ENCODE peak calls at places on chromosomes 2 and 18, in seven cellular contexts. H is choroid plexus epithelial cell, U is NT2/D1, E is astrocyte of the spinal cord, J is mammary epithelial cell, A is tibial nerve, R is GM23248. C is an unnamed sample.

GRCh38 chr2:46487667-46488333 is 8.4 kb downstream of the TMEM247 start:
- DNase-seq in A (peak), H (peak), J (no peak), E (peak), U (no peak), R (peak), C (no peak)

GRCh38 chr18:76493213-76494107 is 1.6 kb downstream of the ZNF516 start:
- DNase-seq in U (no peak), A (no peak), J (peak), R (peak), H (peak), E (peak), C (peak)

GRCh38 chr2:205695460-205695979 is 13.2 kb downstream of the NRP2 start:
- DNase-seq in A (no peak), R (peak), E (peak), U (no peak), J (no peak), H (peak), C (no peak)

GRCh38 chr2:120392923-120393322 is 47.0 kb downstream of the INHBB start:
- DNase-seq in R (no peak), H (no peak), J (no peak), U (no peak), A (no peak), E (no peak), C (no peak)

GRCh38 chr2:54597153-54597827 is 126.2 kb upstream of the EML6 start:
- DNase-seq in A (no peak), E (peak), H (no peak), U (no peak), R (no peak), J (no peak), C (no peak)

GRCh38 chr2:38376346-38376682 is 759 bp downstream of the ATL2 start:
- DNase-seq in R (peak), H (peak), J (peak), U (peak), E (peak), A (no peak), C (peak)

GRCh38 chr18:57004366-57005121 is 142.3 kb upstream of the BOD1L2 start:
- DNase-seq in J (peak), A (no peak), R (peak), U (no peak), H (peak), E (peak), C (no peak)

GRCh38 chr2:124558277-124558676 is 533.2 kb downstream of the CNTNAP5 start:
- DNase-seq in E (no peak), A (no peak), R (no peak), H (no peak), J (no peak), U (no peak), C (no peak)

GRCh38 chr18:48955528-48956261 is 4.9 kb upstream of the SMAD7 start:
- DNase-seq in H (peak), U (no peak), R (peak), E (peak), J (peak), A (no peak), C (peak)

GRCh38 chr2:11370377-11371098 is 26.1 kb upstream of the ROCK2 start:
- DNase-seq in H (no peak), U (no peak), A (no peak), E (peak), J (peak), R (peak), C (no peak)

GRCh38 chr2:112916145-112916571 is 5.2 kb downstream of the IL37 start:
- DNase-seq in A (no peak), E (no peak), U (no peak), R (no peak), H (no peak), J (no peak), C (peak)

GRCh38 chr2:102736174-102736606 is 25.6 kb upstream of the TMEM182 start:
- DNase-seq in U (no peak), A (no peak), H (peak), E (peak), J (peak), R (peak), C (peak)

GRCh38 chr2:27003857-27004256 is 28.9 kb upstream of the TMEM214 start:
- DNase-seq in J (no peak), H (peak), R (peak), E (peak), A (no peak), U (no peak), C (no peak)

GRCh38 chr2:197707316-197708213 is 2.4 kb downstream of the MARS2 start:
- DNase-seq in U (no peak), H (peak), E (peak), R (peak), A (no peak), J (peak), C (peak)

GRCh38 chr2:32772623-32773221 is 144.9 kb downstream of the TTC27 start:
- DNase-seq in J (peak), U (peak), E (peak), A (no peak), H (peak), R (peak), C (peak)

GRCh38 chr2:29444150-29444549 is 328.9 kb downstream of the CLIP4 start:
- DNase-seq in E (no peak), H (no peak), R (no peak), J (no peak), A (no peak), U (no peak), C (no peak)

GRCh38 chr2:234026693-234027254 is 23.7 kb upstream of the SPP2 start:
- DNase-seq in A (no peak), U (no peak), H (no peak), R (no peak), E (no peak), J (no peak), C (no peak)

GRCh38 chr2:86368181-86368824 is 30.9 kb upstream of the REEP1 start:
- DNase-seq in J (peak), H (peak), A (no peak), U (peak), R (peak), E (peak), C (peak)

GRCh38 chr2:172181840-172182239 is 79.1 kb upstream of the DLX2 start:
- DNase-seq in E (no peak), H (peak), R (peak), U (peak), A (no peak), J (no peak), C (peak)

GRCh38 chr18:48226401-48226800 is 182.8 kb downstream of the ZBTB7C start:
- DNase-seq in H (no peak), E (no peak), U (no peak), R (no peak), J (peak), A (no peak), C (no peak)

GRCh38 chr18:62224229-62224628 is 37.2 kb downstream of the RELCH start:
- DNase-seq in R (no peak), H (no peak), J (no peak), E (no peak), U (no peak), A (no peak), C (no peak)

GRCh38 chr2:10223471-10223870 is 79.2 kb upstream of the HPCAL1 start:
- DNase-seq in R (no peak), H (no peak), E (no peak), J (no peak), A (no peak), U (no peak), C (no peak)

GRCh38 chr18:79934311-79935097 is 16.9 kb downstream of the SLC66A2 start:
- DNase-seq in E (no peak), R (no peak), A (no peak), U (no peak), J (no peak), H (peak), C (no peak)

GRCh38 chr2:32783468-32783867 is 155.6 kb downstream of the TTC27 start:
- DNase-seq in J (no peak), A (no peak), H (no peak), R (no peak), E (no peak), U (no peak), C (no peak)

GRCh38 chr2:80256396-80257167 is 48.0 kb downstream of the LRRTM1 start:
- DNase-seq in H (no peak), A (no peak), U (peak), J (no peak), R (peak), E (no peak), C (peak)

GRCh38 chr2:138922973-138923563 is 142.9 kb upstream of the NXPH2 start:
- DNase-seq in R (peak), H (peak), U (no peak), E (peak), J (peak), A (no peak), C (peak)

GRCh38 chr2:240917684-240918257 is 11.6 kb downstream of the CROCC2 start:
- DNase-seq in E (no peak), U (no peak), A (peak), R (peak), H (no peak), J (no peak), C (peak)

GRCh38 chr2:178473373-178473772 is 5.0 kb downstream of the FKBP7 start:
- DNase-seq in R (no peak), A (no peak), H (no peak), U (no peak), E (no peak), J (no peak), C (no peak)

GRCh38 chr18:61334491-61334850 is 1.2 kb downstream of the CDH20 start:
- DNase-seq in U (no peak), E (no peak), A (no peak), H (no peak), R (peak), J (no peak), C (no peak)

GRCh38 chr18:37442477-37442876 is 123.1 kb downstream of the CELF4 start:
- DNase-seq in U (no peak), R (no peak), H (no peak), E (no peak), J (no peak), A (no peak), C (no peak)

GRCh38 chr2:47208852-47209606 is 53.9 kb upstream of the STPG4 start:
- DNase-seq in R (peak), A (no peak), U (no peak), J (no peak), E (no peak), H (peak), C (no peak)

GRCh38 chr2:72134408-72134996 is 13.2 kb downstream of the CYP26B1 start:
- DNase-seq in E (no peak), R (no peak), A (no peak), J (no peak), U (no peak), H (no peak), C (no peak)

GRCh38 chr18:44453505-44453904 is 227.2 kb upstream of the SETBP1 start:
- DNase-seq in E (peak), R (peak), J (no peak), U (no peak), A (no peak), H (no peak), C (no peak)

GRCh38 chr18:58069721-58070292 is 25.8 kb downstream of the NEDD4L start:
- DNase-seq in H (no peak), R (no peak), U (no peak), E (no peak), A (no peak), J (no peak), C (no peak)
- H3K4me3 ChIP-seq in H (no peak), R (no peak), U (no peak), E (no peak), A (no peak), J (no peak), C (no peak)

DNA sequence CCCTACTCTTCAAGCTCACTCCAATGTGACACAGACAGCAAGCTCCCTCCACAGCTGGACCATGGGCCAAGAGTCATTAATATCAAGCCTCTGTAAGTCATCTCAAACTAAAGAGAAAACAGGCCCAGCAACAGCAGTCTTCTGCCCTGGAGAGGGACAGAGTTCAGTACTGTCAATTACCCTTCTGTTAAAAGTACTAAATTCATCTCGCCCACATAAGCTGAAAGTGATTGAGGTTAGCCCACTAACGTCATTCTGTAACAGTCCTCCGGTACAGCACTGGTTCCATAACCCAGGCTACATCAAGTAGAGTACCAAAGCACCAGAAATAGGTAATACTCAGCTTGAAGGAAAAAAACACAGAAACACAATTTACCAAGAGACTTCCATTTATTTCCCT is 25.9 kb downstream of the THADA start:
- DNase-seq in A (no peak), U (no peak), H (no peak), E (no peak), R (no peak), J (no peak), C (no peak)
- H3K4me3 ChIP-seq in A (no peak), U (no peak), H (no peak), E (no peak), R (no peak), J (no peak), C (no peak)

GRCh38 chr2:101293544-101293943 is 15.0 kb downstream of the RNF149 start:
- DNase-seq in R (no peak), A (no peak), E (no peak), U (no peak), H (no peak), J (no peak), C (no peak)
- H3K4me3 ChIP-seq in R (no peak), A (no peak), E (no peak), U (no peak), H (no peak), J (no peak), C (no peak)

DNA sequence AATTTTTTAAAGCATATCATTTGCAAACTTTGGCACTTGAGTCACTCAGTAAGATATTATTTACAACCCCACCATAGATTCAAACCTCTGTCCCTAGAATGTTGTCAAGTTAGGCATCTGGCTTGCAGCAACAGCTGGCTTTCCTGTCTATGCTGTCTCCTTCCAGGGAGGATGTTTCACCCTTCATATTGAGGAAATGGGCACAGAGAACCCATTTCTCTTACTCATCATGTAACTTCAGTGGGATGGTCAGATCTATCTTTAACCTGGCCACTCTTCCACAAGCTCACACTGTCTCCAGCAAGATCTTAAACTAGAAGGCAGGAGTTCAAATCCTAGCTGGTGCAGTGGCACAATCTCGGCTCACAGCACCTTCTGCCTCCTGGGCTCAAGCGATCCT is 15.8 kb downstream of the LCT start:
- DNase-seq in R (no peak), A (no peak), E (no peak), J (no peak), H (no peak), U (no peak), C (no peak)
- H3K4me3 ChIP-seq in R (no peak), A (no peak), E (no peak), J (no peak), H (no peak), U (no peak), C (no peak)

DNA sequence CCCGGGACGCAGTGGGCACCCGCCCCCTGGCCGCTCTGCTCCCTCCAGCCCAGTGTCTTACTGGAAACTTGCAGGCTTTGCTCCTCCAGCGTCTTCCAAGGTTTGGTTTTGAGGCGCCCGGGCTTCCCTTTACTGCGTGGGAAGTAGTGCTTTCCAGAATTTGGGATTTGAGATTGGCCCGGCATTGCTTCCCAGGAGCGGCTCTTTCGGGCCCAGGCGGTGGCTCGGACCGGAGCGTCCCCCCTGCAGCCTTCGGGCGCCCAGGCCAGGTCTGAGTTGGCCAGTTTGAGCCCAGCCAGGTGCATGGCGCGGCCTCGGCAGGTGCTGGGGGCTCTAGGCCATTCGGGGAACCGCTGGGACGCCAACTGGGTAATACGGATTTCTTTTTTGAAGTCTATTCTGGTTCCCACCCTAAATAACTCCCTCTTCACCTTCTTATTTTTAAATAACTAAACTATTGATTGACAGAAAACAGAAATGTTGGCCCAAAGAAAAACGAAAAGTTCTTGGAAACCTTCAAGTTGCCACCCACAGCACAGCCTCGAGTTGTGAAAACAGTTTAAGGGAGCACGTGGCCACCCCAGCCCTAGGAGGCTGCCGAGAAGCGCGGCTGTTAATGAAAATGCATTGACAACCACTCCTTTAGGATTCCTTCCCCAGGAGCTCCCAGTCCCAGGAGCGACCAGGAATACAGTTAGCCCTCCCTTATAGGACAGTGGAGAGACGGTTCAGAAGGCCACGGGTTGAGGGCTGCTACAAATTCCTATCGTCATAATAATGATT is 766 bp downstream of the SNTG2 start:
- DNase-seq in E (no peak), U (no peak), R (peak), A (no peak), J (no peak), H (no peak), C (peak)
- H3K4me3 ChIP-seq in E (no peak), U (peak), R (no peak), A (peak), J (no peak), H (peak), C (peak)

GRCh38 chr18:4254840-4255239 is 200.3 kb downstream of the DLGAP1 start:
- DNase-seq in J (no peak), E (no peak), H (no peak), A (no peak), R (no peak), U (no peak), C (no peak)
- H3K4me3 ChIP-seq in J (no peak), E (no peak), H (no peak), A (no peak), R (no peak), U (no peak), C (no peak)

DNA sequence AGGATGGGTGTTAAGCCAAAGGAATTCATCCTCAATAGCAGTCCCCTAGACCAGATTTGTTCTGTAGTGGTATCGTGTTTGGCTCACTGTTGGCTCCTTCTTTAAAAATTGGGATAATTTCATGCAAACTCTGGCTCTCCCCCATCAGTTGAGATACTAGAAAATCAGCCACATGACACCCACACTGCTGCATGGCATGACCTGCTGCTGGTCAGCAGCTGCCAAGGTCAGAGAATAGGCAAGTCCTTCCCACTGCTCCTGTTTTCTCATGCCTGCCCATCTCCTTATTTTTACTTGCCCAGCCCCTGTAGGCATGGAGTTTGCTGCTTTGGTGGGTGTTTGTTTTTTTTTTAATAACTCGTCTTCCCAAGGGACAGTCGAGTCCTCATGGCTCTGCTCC is 1.0 kb upstream of the SNRNP200 start:
- DNase-seq in J (no peak), R (peak), H (no peak), A (no peak), U (no peak), E (no peak), C (no peak)
- H3K4me3 ChIP-seq in J (peak), R (peak), H (peak), A (peak), U (peak), E (peak), C (peak)

DNA sequence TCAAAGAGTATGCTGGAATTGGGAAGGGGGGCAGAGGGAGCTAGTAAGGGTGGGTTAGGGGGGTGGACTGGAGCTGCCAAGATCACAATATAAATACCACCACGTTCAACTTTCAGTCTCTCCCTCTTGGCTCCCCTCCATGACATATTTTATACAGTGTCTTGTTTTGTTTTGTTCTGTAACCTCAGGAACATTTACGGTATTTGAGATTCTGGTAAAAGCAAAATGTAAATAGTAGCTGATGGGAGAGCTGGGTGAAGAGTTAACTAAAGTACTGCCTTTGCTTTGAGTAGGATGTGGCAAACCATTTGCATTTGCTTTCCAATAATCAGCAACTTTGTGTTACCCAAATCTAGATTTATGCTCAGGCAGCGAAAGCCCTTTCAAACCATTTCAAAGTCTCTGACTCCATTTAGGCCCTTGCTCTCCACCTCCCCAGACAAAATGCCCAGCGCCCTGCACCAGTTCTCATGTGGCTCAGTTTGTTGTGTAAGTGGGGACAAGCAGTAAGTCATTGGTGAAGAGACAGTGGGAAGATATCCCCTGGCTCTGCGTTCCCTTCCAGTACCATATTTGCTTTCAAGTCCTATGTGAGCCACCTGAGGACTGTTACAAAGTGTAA is 17.4 kb downstream of the IRS1 start:
- DNase-seq in J (no peak), E (peak), U (no peak), R (no peak), A (no peak), H (peak), C (no peak)
- H3K4me3 ChIP-seq in J (no peak), E (no peak), U (no peak), R (no peak), A (no peak), H (peak), C (no peak)